ENCODE peak calls at places on chromosomes 7 and 10, in five cellular contexts. W is G401, C is midbrain, T is GOT3, Z is amygdala. X is an unnamed sample.

GRCh38 chr7:132077986-132078385 is 498.3 kb downstream of the PLXNA4 start:
- DNase-seq in Z (no peak), C (no peak), W (no peak), T (no peak), X (no peak)

GRCh38 chr10:68781613-68782574 is 45.4 kb upstream of the STOX1 start:
- DNase-seq in T (no peak), W (no peak), Z (no peak), C (no peak), X (no peak)

GRCh38 chr10:93438796-93439253 is 43.3 kb downstream of the MYOF start:
- DNase-seq in Z (no peak), C (no peak), T (no peak), W (peak; percentile 51), X (no peak)

GRCh38 chr7:81883801-81884393 is 114.0 kb upstream of the HGF start:
- DNase-seq in W (no peak), Z (no peak), T (no peak), C (no peak), X (no peak)

GRCh38 chr7:154832557-154833138 is 170.3 kb downstream of the PAXIP1 start:
- DNase-seq in Z (peak; percentile 54), T (no peak), C (peak; percentile 57), W (peak; percentile 15), X (peak; percentile 69)

GRCh38 chr10:76136876-76137420 is 705.5 kb downstream of the LRMDA start:
- DNase-seq in Z (no peak), W (no peak), T (no peak), C (no peak), X (no peak)

GRCh38 chr10:15253951-15254807 is 85.7 kb upstream of the NMT2 start:
- DNase-seq in C (peak; percentile 47), T (no peak), W (no peak), Z (peak; percentile 55), X (peak; percentile 89)

GRCh38 chr10:104548090-104548489 is 93.0 kb upstream of the SORCS3 start:
- DNase-seq in T (no peak), C (no peak), Z (no peak), W (no peak), X (no peak)

GRCh38 chr7:132191418-132191817 is 384.9 kb downstream of the PLXNA4 start:
- DNase-seq in Z (no peak), C (no peak), T (no peak), W (no peak), X (no peak)

GRCh38 chr10:11823122-11823988 is at the start of gene PROSER2:
- DNase-seq in Z (no peak), W (peak; percentile 35), T (no peak), C (no peak), X (no peak)

GRCh38 chr7:7208524-7208923 is 26.2 kb downstream of the C1GALT1 start:
- DNase-seq in W (no peak), Z (no peak), C (no peak), T (no peak), X (no peak)

GRCh38 chr7:74371381-74372059 is 82.2 kb upstream of the GTF2IRD1 start:
- DNase-seq in Z (peak; percentile 31), C (peak; percentile 31), W (peak; percentile 19), T (no peak), X (peak; percentile 71)

GRCh38 chr7:69781412-69781846 is 183.2 kb downstream of the AUTS2 start:
- DNase-seq in C (no peak), Z (no peak), W (no peak), T (no peak), X (no peak)

GRCh38 chr7:113159746-113160339 is 41.5 kb upstream of the SMIM30 start:
- DNase-seq in C (no peak), W (peak; percentile 36), T (no peak), Z (no peak), X (peak; percentile 17)

GRCh38 chr7:128833148-128833938 is 3.1 kb downstream of the FLNC start:
- DNase-seq in Z (peak; percentile 77), W (no peak), C (peak; percentile 63), T (peak; percentile 35), X (peak; percentile 87)

GRCh38 chr10:100866575-100867098 is 46.1 kb upstream of the SLF2 start:
- DNase-seq in T (no peak), C (no peak), Z (no peak), W (no peak), X (no peak)

GRCh38 chr7:141960687-141961422 is 12.7 kb downstream of the TAS2R38 start:
- DNase-seq in W (no peak), Z (no peak), C (peak; percentile 25), T (no peak), X (peak; percentile 82)

GRCh38 chr10:120556164-120556532 is 99.1 kb downstream of the PLPP4 start:
- DNase-seq in W (no peak), T (no peak), Z (no peak), C (no peak), X (no peak)

GRCh38 chr7:450741-451140 is 68.9 kb downstream of the PDGFA start:
- DNase-seq in T (no peak), C (no peak), Z (no peak), W (no peak), X (no peak)

GRCh38 chr7:151925446-151926335 is 30.6 kb upstream of the GALNTL5 start:
- DNase-seq in T (no peak), C (no peak), W (peak; percentile 61), Z (peak; percentile 17), X (peak; percentile 59)

GRCh38 chr10:62738916-62739315 is 65.6 kb upstream of the ADO start:
- DNase-seq in C (no peak), Z (no peak), T (no peak), W (no peak), X (no peak)

GRCh38 chr7:130351664-130352015 is 7.0 kb downstream of the CPA5 start:
- DNase-seq in W (no peak), C (no peak), T (no peak), Z (no peak), X (no peak)

GRCh38 chr10:49220031-49220430 is 31.8 kb upstream of the TMEM273 start:
- DNase-seq in Z (no peak), T (no peak), C (no peak), W (no peak), X (no peak)

GRCh38 chr7:111438369-111439289 is 123.7 kb downstream of the IMMP2L start:
- DNase-seq in Z (no peak), C (no peak), T (no peak), W (no peak), X (no peak)

GRCh38 chr10:124996127-124996853 is 54.4 kb downstream of the ZRANB1 start:
- DNase-seq in C (no peak), Z (no peak), T (no peak), W (no peak), X (no peak)

GRCh38 chr10:117546630-117547300 is 4.2 kb downstream of the EMX2 start:
- DNase-seq in C (no peak), W (no peak), Z (no peak), T (no peak), X (no peak)

GRCh38 chr10:58967551-58968418 is 208.7 kb upstream of the PHYHIPL start:
- DNase-seq in C (peak; percentile 78), Z (peak; percentile 78), W (peak; percentile 70), T (no peak), X (peak; percentile 83)

GRCh38 chr10:132231656-132232552 is 45.2 kb downstream of the DPYSL4 start:
- DNase-seq in T (no peak), W (no peak), Z (no peak), C (no peak), X (no peak)

GRCh38 chr10:101146392-101147251 is 15.5 kb downstream of the TLX1 start:
- DNase-seq in W (no peak), Z (no peak), T (no peak), C (no peak), X (no peak)

GRCh38 chr7:45865594-45866410 is 7.1 kb downstream of the CCDC201 start:
- DNase-seq in Z (no peak), T (no peak), W (no peak), C (no peak), X (no peak)

GRCh38 chr7:71871446-71871845 is 540.7 kb downstream of the CALN1 start:
- DNase-seq in W (no peak), T (no peak), Z (no peak), C (no peak), X (no peak)

GRCh38 chr7:30613366-30614325 is 19.0 kb downstream of the GARS1 start:
- DNase-seq in Z (no peak), W (no peak), C (no peak), T (no peak), X (no peak)

GRCh38 chr7:2032030-2032875 is 200.5 kb downstream of the MAD1L1 start:
- DNase-seq in T (no peak), Z (no peak), W (peak; percentile 73), C (no peak), X (no peak)

GRCh38 chr7:128841961-128842673 is 11.9 kb downstream of the FLNC start:
- DNase-seq in Z (no peak), C (peak; percentile 6), W (no peak), T (no peak), X (no peak)

GRCh38 chr7:97847791-97848190 is 24.4 kb downstream of the ASNS start:
- DNase-seq in T (no peak), W (no peak), Z (no peak), C (no peak), X (no peak)

GRCh38 chr10:8402469-8403074 is 348.1 kb downstream of the GATA3 start:
- DNase-seq in C (no peak), Z (no peak), T (no peak), W (no peak), X (no peak)